ENCODE peak calls at places on chromosomes 1 and 21, in ten cellular contexts. One of them, this sample, is unnamed.

GRCh38 chr1:213898684-213899083 is 89.1 kb upstream of the PROX1 start:
- DNase-seq in left colon: no peak
- DNase-seq in ELR: no peak
- DNase-seq in nucleus accumbens: no peak
- DNase-seq in activated CD8-positive, alpha-beta T cell treated with anti-CD3 and anti-CD28 coated beads for 36 hours: no peak
- DNase-seq in fibroblast of lung: no peak
- DNase-seq in lower leg skin: no peak
- DNase-seq in OCI-LY7: no peak
- DNase-seq in hypothalamus: no peak
- DNase-seq in renal cortical epithelial cell: no peak
- DNase-seq in this sample: no peak

GRCh38 chr1:160205974-160206369 is 788 bp downstream of the PEA15 start:
- DNase-seq in activated CD8-positive, alpha-beta T cell treated with anti-CD3 and anti-CD28 coated beads for 36 hours: peak
- DNase-seq in lower leg skin: peak
- DNase-seq in left colon: peak
- DNase-seq in fibroblast of lung: peak
- DNase-seq in renal cortical epithelial cell: peak
- DNase-seq in hypothalamus: no peak
- DNase-seq in ELR: peak
- DNase-seq in nucleus accumbens: no peak
- DNase-seq in OCI-LY7: peak
- DNase-seq in this sample: peak

GRCh38 chr1:2534775-2535387 is 4.8 kb upstream of the HES5 start:
- DNase-seq in nucleus accumbens: no peak
- DNase-seq in lower leg skin: no peak
- DNase-seq in left colon: peak
- DNase-seq in fibroblast of lung: no peak
- DNase-seq in activated CD8-positive, alpha-beta T cell treated with anti-CD3 and anti-CD28 coated beads for 36 hours: no peak
- DNase-seq in ELR: peak
- DNase-seq in OCI-LY7: peak
- DNase-seq in renal cortical epithelial cell: peak
- DNase-seq in hypothalamus: no peak
- DNase-seq in this sample: peak

GRCh38 chr1:244254467-244254866 is 197.2 kb downstream of the ADSS2 start:
- DNase-seq in nucleus accumbens: no peak
- DNase-seq in renal cortical epithelial cell: no peak
- DNase-seq in activated CD8-positive, alpha-beta T cell treated with anti-CD3 and anti-CD28 coated beads for 36 hours: no peak
- DNase-seq in hypothalamus: no peak
- DNase-seq in OCI-LY7: no peak
- DNase-seq in ELR: no peak
- DNase-seq in left colon: peak
- DNase-seq in fibroblast of lung: no peak
- DNase-seq in lower leg skin: peak
- DNase-seq in this sample: no peak

GRCh38 chr1:214440219-214440965 is 111.0 kb downstream of the PTPN14 start:
- DNase-seq in nucleus accumbens: no peak
- DNase-seq in hypothalamus: no peak
- DNase-seq in fibroblast of lung: no peak
- DNase-seq in ELR: no peak
- DNase-seq in OCI-LY7: no peak
- DNase-seq in left colon: no peak
- DNase-seq in renal cortical epithelial cell: peak
- DNase-seq in activated CD8-positive, alpha-beta T cell treated with anti-CD3 and anti-CD28 coated beads for 36 hours: no peak
- DNase-seq in lower leg skin: no peak
- DNase-seq in this sample: peak

GRCh38 chr21:46254208-46254975 is 25.8 kb upstream of the LSS start:
- DNase-seq in OCI-LY7: peak
- DNase-seq in renal cortical epithelial cell: no peak
- DNase-seq in hypothalamus: no peak
- DNase-seq in lower leg skin: no peak
- DNase-seq in ELR: no peak
- DNase-seq in nucleus accumbens: no peak
- DNase-seq in activated CD8-positive, alpha-beta T cell treated with anti-CD3 and anti-CD28 coated beads for 36 hours: no peak
- DNase-seq in left colon: no peak
- DNase-seq in fibroblast of lung: no peak
- DNase-seq in this sample: no peak

GRCh38 chr21:28936036-28936435 is 56.6 kb downstream of the LTN1 start:
- DNase-seq in renal cortical epithelial cell: no peak
- DNase-seq in left colon: no peak
- DNase-seq in hypothalamus: no peak
- DNase-seq in nucleus accumbens: no peak
- DNase-seq in lower leg skin: no peak
- DNase-seq in activated CD8-positive, alpha-beta T cell treated with anti-CD3 and anti-CD28 coated beads for 36 hours: no peak
- DNase-seq in fibroblast of lung: no peak
- DNase-seq in OCI-LY7: no peak
- DNase-seq in ELR: no peak
- DNase-seq in this sample: no peak

GRCh38 chr1:8169364-8170058 is 143.4 kb upstream of the ERRFI1 start:
- DNase-seq in left colon: peak
- DNase-seq in nucleus accumbens: no peak
- DNase-seq in OCI-LY7: peak
- DNase-seq in activated CD8-positive, alpha-beta T cell treated with anti-CD3 and anti-CD28 coated beads for 36 hours: peak
- DNase-seq in lower leg skin: no peak
- DNase-seq in fibroblast of lung: peak
- DNase-seq in renal cortical epithelial cell: peak
- DNase-seq in ELR: peak
- DNase-seq in hypothalamus: no peak
- DNase-seq in this sample: peak

GRCh38 chr1:185795181-185795580 is 61.0 kb downstream of the HMCN1 start:
- DNase-seq in left colon: no peak
- DNase-seq in hypothalamus: no peak
- DNase-seq in renal cortical epithelial cell: no peak
- DNase-seq in activated CD8-positive, alpha-beta T cell treated with anti-CD3 and anti-CD28 coated beads for 36 hours: no peak
- DNase-seq in fibroblast of lung: peak
- DNase-seq in lower leg skin: no peak
- DNase-seq in OCI-LY7: no peak
- DNase-seq in ELR: no peak
- DNase-seq in nucleus accumbens: no peak
- DNase-seq in this sample: no peak

GRCh38 chr1:112618114-112618720 is 724 bp downstream of the ST7L start:
- DNase-seq in fibroblast of lung: peak
- DNase-seq in renal cortical epithelial cell: no peak
- DNase-seq in lower leg skin: no peak
- DNase-seq in left colon: no peak
- DNase-seq in activated CD8-positive, alpha-beta T cell treated with anti-CD3 and anti-CD28 coated beads for 36 hours: peak
- DNase-seq in nucleus accumbens: no peak
- DNase-seq in OCI-LY7: peak
- DNase-seq in ELR: peak
- DNase-seq in hypothalamus: no peak
- DNase-seq in this sample: no peak

GRCh38 chr1:113243529-113243928 is 146.8 kb upstream of the MAGI3 start:
- DNase-seq in OCI-LY7: no peak
- DNase-seq in activated CD8-positive, alpha-beta T cell treated with anti-CD3 and anti-CD28 coated beads for 36 hours: no peak
- DNase-seq in ELR: no peak
- DNase-seq in nucleus accumbens: no peak
- DNase-seq in lower leg skin: no peak
- DNase-seq in renal cortical epithelial cell: no peak
- DNase-seq in left colon: no peak
- DNase-seq in hypothalamus: no peak
- DNase-seq in fibroblast of lung: no peak
- DNase-seq in this sample: no peak